ENCODE peak calls at places on chromosomes 1 and 21, in six cellular contexts. One of them, this sample, is unnamed.

GRCh38 chr1:24191860-24192259 is 4.8 kb upstream of the IFNLR1 start:
- DNase-seq in HEK293T: no peak
- DNase-seq in HepG2: no peak
- DNase-seq in K562: no peak
- DNase-seq in H1: no peak
- DNase-seq in HCT116: no peak
- DNase-seq in this sample: no peak

GRCh38 chr1:41021526-41022308 is at the start of gene SLFNL1:
- DNase-seq in HEK293T: no peak
- DNase-seq in H1: peak
- DNase-seq in K562: peak
- DNase-seq in HCT116: no peak
- DNase-seq in HepG2: no peak
- DNase-seq in this sample: peak

GRCh38 chr21:45080639-45081414 is 6.4 kb downstream of the ADARB1 start:
- DNase-seq in HepG2: no peak
- DNase-seq in H1: no peak
- DNase-seq in HCT116: no peak
- DNase-seq in K562: no peak
- DNase-seq in HEK293T: no peak
- DNase-seq in this sample: no peak

GRCh38 chr1:212686069-212686468 is 13.6 kb downstream of the BATF3 start:
- DNase-seq in H1: peak
- DNase-seq in HCT116: no peak
- DNase-seq in HepG2: no peak
- DNase-seq in HEK293T: no peak
- DNase-seq in K562: no peak
- DNase-seq in this sample: no peak

GRCh38 chr1:216215169-216215568 is 208.1 kb downstream of the USH2A start:
- DNase-seq in HEK293T: no peak
- DNase-seq in HCT116: no peak
- DNase-seq in H1: no peak
- DNase-seq in HepG2: no peak
- DNase-seq in K562: no peak
- DNase-seq in this sample: no peak

GRCh38 chr1:244325056-244325764 is 126.5 kb downstream of the ADSS2 start:
- DNase-seq in HepG2: no peak
- DNase-seq in H1: no peak
- DNase-seq in HCT116: no peak
- DNase-seq in HEK293T: no peak
- DNase-seq in K562: no peak
- DNase-seq in this sample: no peak

GRCh38 chr1:39489567-39490239 is 1.7 kb upstream of the BMP8A start:
- DNase-seq in HepG2: no peak
- DNase-seq in H1: no peak
- DNase-seq in HCT116: no peak
- DNase-seq in K562: no peak
- DNase-seq in HEK293T: no peak
- DNase-seq in this sample: no peak

GRCh38 chr1:110255388-110255787 is 45.3 kb downstream of the KCNC4 start:
- DNase-seq in K562: no peak
- DNase-seq in H1: no peak
- DNase-seq in HEK293T: no peak
- DNase-seq in HCT116: no peak
- DNase-seq in HepG2: no peak
- DNase-seq in this sample: peak

GRCh38 chr21:20617130-20617529 is 381.1 kb upstream of the NCAM2 start:
- DNase-seq in HEK293T: no peak
- DNase-seq in HepG2: no peak
- DNase-seq in K562: no peak
- DNase-seq in HCT116: no peak
- DNase-seq in H1: peak
- DNase-seq in this sample: no peak

GRCh38 chr21:34935868-34936267 is 113.2 kb downstream of the RUNX1 start:
- DNase-seq in HCT116: no peak
- DNase-seq in K562: no peak
- DNase-seq in HepG2: no peak
- DNase-seq in HEK293T: no peak
- DNase-seq in H1: no peak
- DNase-seq in this sample: no peak

GRCh38 chr1:1181129-1181937 is 7.7 kb downstream of the TTLL10 start:
- DNase-seq in HCT116: no peak
- DNase-seq in HepG2: no peak
- DNase-seq in H1: no peak
- DNase-seq in K562: no peak
- DNase-seq in HEK293T: no peak
- DNase-seq in this sample: peak

GRCh38 chr1:47569681-47570470 is 132.0 kb downstream of the FOXD2 start:
- DNase-seq in H1: no peak
- DNase-seq in K562: no peak
- DNase-seq in HCT116: peak
- DNase-seq in HEK293T: peak
- DNase-seq in HepG2: peak
- DNase-seq in this sample: peak

GRCh38 chr1:193456883-193457282 is 270.5 kb upstream of the B3GALT2 start:
- DNase-seq in H1: no peak
- DNase-seq in HCT116: no peak
- DNase-seq in HEK293T: no peak
- DNase-seq in HepG2: no peak
- DNase-seq in K562: no peak
- DNase-seq in this sample: no peak

GRCh38 chr1:8597455-8597854 is 220.0 kb downstream of the RERE start:
- DNase-seq in HEK293T: no peak
- DNase-seq in HCT116: no peak
- DNase-seq in HepG2: no peak
- DNase-seq in K562: no peak
- DNase-seq in H1: no peak
- DNase-seq in this sample: no peak

GRCh38 chr21:29787011-29787909 is 152.5 kb downstream of the GRIK1 start:
- DNase-seq in K562: no peak
- DNase-seq in HepG2: no peak
- DNase-seq in H1: no peak
- DNase-seq in HEK293T: no peak
- DNase-seq in HCT116: no peak
- DNase-seq in this sample: no peak

GRCh38 chr1:219385786-219386427 is 212.2 kb downstream of the LYPLAL1 start:
- DNase-seq in HCT116: peak
- DNase-seq in H1: peak
- DNase-seq in HepG2: peak
- DNase-seq in K562: peak
- DNase-seq in HEK293T: peak
- DNase-seq in this sample: peak

GRCh38 chr1:173020138-173020742 is 30.5 kb downstream of the TNFSF18 start:
- DNase-seq in HEK293T: no peak
- DNase-seq in H1: no peak
- DNase-seq in HepG2: no peak
- DNase-seq in K562: no peak
- DNase-seq in HCT116: no peak
- DNase-seq in this sample: no peak

GRCh38 chr1:68819190-68819829 is 322.4 kb upstream of the DEPDC1 start:
- DNase-seq in HepG2: no peak
- DNase-seq in HEK293T: peak
- DNase-seq in K562: no peak
- DNase-seq in HCT116: peak
- DNase-seq in H1: no peak
- DNase-seq in this sample: peak

GRCh38 chr21:40902299-40902698 is 55.3 kb upstream of the DSCAM start:
- DNase-seq in K562: no peak
- DNase-seq in HepG2: no peak
- DNase-seq in H1: no peak
- DNase-seq in HEK293T: no peak
- DNase-seq in HCT116: no peak
- DNase-seq in this sample: no peak

GRCh38 chr1:43449708-43450069 is 4.0 kb downstream of the HYI start:
- DNase-seq in H1: no peak
- DNase-seq in HepG2: no peak
- DNase-seq in HEK293T: no peak
- DNase-seq in HCT116: no peak
- DNase-seq in K562: no peak
- DNase-seq in this sample: no peak

GRCh38 chr1:33337994-33338494 is 17.1 kb upstream of the A3GALT2 start:
- DNase-seq in H1: no peak
- DNase-seq in K562: no peak
- DNase-seq in HEK293T: no peak
- DNase-seq in HCT116: no peak
- DNase-seq in HepG2: peak
- DNase-seq in this sample: no peak

GRCh38 chr1:109654519-109654918 is 1.4 kb upstream of the GSTM4 start:
- DNase-seq in HEK293T: no peak
- DNase-seq in H1: no peak
- DNase-seq in HCT116: no peak
- DNase-seq in K562: no peak
- DNase-seq in HepG2: no peak
- DNase-seq in this sample: no peak

GRCh38 chr1:175088523-175088922 is 20.9 kb downstream of the TNN start:
- DNase-seq in HepG2: no peak
- DNase-seq in H1: no peak
- DNase-seq in HCT116: no peak
- DNase-seq in HEK293T: no peak
- DNase-seq in K562: no peak
- DNase-seq in this sample: no peak

GRCh38 chr1:240234477-240235225 is 143.0 kb downstream of the FMN2 start:
- DNase-seq in K562: no peak
- DNase-seq in H1: no peak
- DNase-seq in HEK293T: no peak
- DNase-seq in HepG2: no peak
- DNase-seq in HCT116: no peak
- DNase-seq in this sample: no peak

GRCh38 chr1:205480349-205481278 is 23.9 kb upstream of the CDK18 start:
- DNase-seq in H1: no peak
- DNase-seq in K562: no peak
- DNase-seq in HCT116: no peak
- DNase-seq in HEK293T: no peak
- DNase-seq in HepG2: no peak
- DNase-seq in this sample: no peak

GRCh38 chr21:32795802-32796489 is 24.4 kb upstream of the PAXBP1 start:
- DNase-seq in H1: no peak
- DNase-seq in K562: no peak
- DNase-seq in HEK293T: no peak
- DNase-seq in HepG2: no peak
- DNase-seq in HCT116: no peak
- DNase-seq in this sample: no peak

GRCh38 chr1:57404914-57405313 is 18.9 kb downstream of the DAB1 start:
- DNase-seq in HepG2: no peak
- DNase-seq in K562: no peak
- DNase-seq in HEK293T: no peak
- DNase-seq in H1: no peak
- DNase-seq in HCT116: no peak
- DNase-seq in this sample: no peak

GRCh38 chr1:87329756-87330200 is 1.1 kb downstream of the LMO4 start:
- DNase-seq in HCT116: no peak
- DNase-seq in H1: no peak
- DNase-seq in HEK293T: no peak
- DNase-seq in HepG2: no peak
- DNase-seq in K562: no peak
- DNase-seq in this sample: no peak

GRCh38 chr21:28541371-28542112 is 451.1 kb downstream of the LTN1 start:
- DNase-seq in K562: no peak
- DNase-seq in HepG2: no peak
- DNase-seq in HCT116: no peak
- DNase-seq in HEK293T: no peak
- DNase-seq in H1: no peak
- DNase-seq in this sample: no peak

GRCh38 chr1:31788825-31789256 is 24.7 kb upstream of the ADGRB2 start:
- DNase-seq in HepG2: peak
- DNase-seq in HCT116: no peak
- DNase-seq in K562: no peak
- DNase-seq in HEK293T: no peak
- DNase-seq in H1: peak
- DNase-seq in this sample: no peak

GRCh38 chr1:154137888-154138287 is 17.0 kb downstream of the NUP210L start:
- DNase-seq in HCT116: no peak
- DNase-seq in HepG2: no peak
- DNase-seq in H1: no peak
- DNase-seq in HEK293T: no peak
- DNase-seq in K562: no peak
- DNase-seq in this sample: no peak

GRCh38 chr1:228267962-228268890 is 60.4 kb downstream of the OBSCN start:
- DNase-seq in HepG2: no peak
- DNase-seq in HEK293T: no peak
- DNase-seq in H1: peak
- DNase-seq in K562: no peak
- DNase-seq in HCT116: no peak
- DNase-seq in this sample: no peak

GRCh38 chr1:164561461-164561860 is 2.5 kb downstream of the PBX1 start:
- DNase-seq in HEK293T: no peak
- DNase-seq in HCT116: no peak
- DNase-seq in K562: no peak
- DNase-seq in H1: no peak
- DNase-seq in HepG2: no peak
- DNase-seq in this sample: no peak

GRCh38 chr1:203025721-203026665 is at the start of gene PPFIA4:
- DNase-seq in H1: peak
- DNase-seq in K562: peak
- DNase-seq in HEK293T: peak
- DNase-seq in HepG2: no peak
- DNase-seq in HCT116: peak
- DNase-seq in this sample: peak

DNA sequence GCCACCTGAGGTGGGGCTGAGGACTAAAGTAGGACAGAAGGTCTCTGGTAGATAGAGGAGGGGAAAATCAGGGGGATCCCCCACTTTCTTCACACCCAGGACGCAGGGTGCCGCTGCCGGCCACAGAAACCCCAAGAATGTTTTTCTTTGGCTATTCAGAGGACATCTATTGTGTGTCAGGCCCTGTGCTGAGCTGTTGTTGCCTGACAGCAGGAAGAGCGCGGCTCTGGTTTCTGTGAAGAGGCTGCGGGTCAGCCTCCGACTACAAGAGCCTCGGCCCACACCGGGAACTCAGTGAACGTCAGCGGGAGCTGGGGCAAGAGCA is 407 bp upstream of the PIGV start:
- DNase-seq in HCT116: no peak
- DNase-seq in K562: peak
- DNase-seq in HepG2: no peak
- DNase-seq in H1: no peak
- DNase-seq in HEK293T: no peak
- DNase-seq in this sample: no peak
- TF ChIP-seq SP1 in HCT116: no peak
- TF ChIP-seq SP1 in K562: no peak
- TF ChIP-seq SP1 in HepG2: no peak
- TF ChIP-seq SP1 in H1: no peak
- TF ChIP-seq SP1 in HEK293T: no peak
- TF ChIP-seq SP1 in this sample: no peak

GRCh38 chr1:21302747-21303715 is 12.8 kb upstream of the ECE1 start:
- DNase-seq in HEK293T: no peak
- DNase-seq in K562: no peak
- DNase-seq in HepG2: no peak
- DNase-seq in HCT116: no peak
- DNase-seq in H1: no peak
- DNase-seq in this sample: no peak
- TF ChIP-seq SP1 in HEK293T: no peak
- TF ChIP-seq SP1 in K562: no peak
- TF ChIP-seq SP1 in HepG2: no peak
- TF ChIP-seq SP1 in HCT116: no peak
- TF ChIP-seq SP1 in H1: no peak
- TF ChIP-seq SP1 in this sample: no peak

GRCh38 chr21:16992448-16992847 is 520.4 kb upstream of the CXADR start:
- DNase-seq in HEK293T: no peak
- DNase-seq in H1: no peak
- DNase-seq in HCT116: no peak
- DNase-seq in K562: peak
- DNase-seq in HepG2: peak
- DNase-seq in this sample: no peak
- TF ChIP-seq SP1 in HEK293T: no peak
- TF ChIP-seq SP1 in H1: no peak
- TF ChIP-seq SP1 in HCT116: no peak
- TF ChIP-seq SP1 in K562: no peak
- TF ChIP-seq SP1 in HepG2: no peak
- TF ChIP-seq SP1 in this sample: no peak

GRCh38 chr1:51506537-51506936 is 12.5 kb downstream of the EPS15 start:
- DNase-seq in HCT116: no peak
- DNase-seq in K562: no peak
- DNase-seq in HEK293T: no peak
- DNase-seq in HepG2: no peak
- DNase-seq in H1: no peak
- DNase-seq in this sample: no peak
- TF ChIP-seq SP1 in HCT116: no peak
- TF ChIP-seq SP1 in K562: no peak
- TF ChIP-seq SP1 in HEK293T: no peak
- TF ChIP-seq SP1 in HepG2: no peak
- TF ChIP-seq SP1 in H1: no peak
- TF ChIP-seq SP1 in this sample: no peak

This sample was measured in WTC11.